ENCODE peak calls at places on chromosomes 4 and X, in four cellular contexts. One of them, this sample, is unnamed.

GRCh38 chrX:3788494-3789233 is 75.2 kb upstream of the PRKX start:
- DNase-seq in astrocyte: no peak
- DNase-seq in mammary epithelial cell: no peak
- DNase-seq in psoas muscle: no peak
- DNase-seq in this sample: no peak

GRCh38 chrX:45900751-45901150 is 644.5 kb downstream of the ZNF674 start:
- DNase-seq in mammary epithelial cell: no peak
- DNase-seq in psoas muscle: no peak
- DNase-seq in astrocyte: peak; percentile 10
- DNase-seq in this sample: no peak

GRCh38 chr4:2407991-2408342 is 10.5 kb downstream of the ZFYVE28 start:
- DNase-seq in astrocyte: no peak
- DNase-seq in psoas muscle: no peak
- DNase-seq in mammary epithelial cell: no peak
- DNase-seq in this sample: no peak

GRCh38 chr4:140675599-140676231 is 80.5 kb downstream of the TBC1D9 start:
- DNase-seq in psoas muscle: no peak
- DNase-seq in astrocyte: peak; percentile 29
- DNase-seq in mammary epithelial cell: no peak
- DNase-seq in this sample: no peak

GRCh38 chrX:10591363-10592036 is 28.9 kb downstream of the MID1 start:
- DNase-seq in mammary epithelial cell: no peak
- DNase-seq in astrocyte: no peak
- DNase-seq in psoas muscle: no peak
- DNase-seq in this sample: no peak

GRCh38 chrX:2385224-2385623 is 115.6 kb downstream of the DHRSX start:
- DNase-seq in astrocyte: peak; percentile 97
- DNase-seq in psoas muscle: no peak
- DNase-seq in mammary epithelial cell: peak; percentile 86
- DNase-seq in this sample: no peak

GRCh38 chr4:96352051-96352517 is 512.2 kb downstream of the PDHA2 start:
- DNase-seq in astrocyte: peak; percentile 5
- DNase-seq in mammary epithelial cell: peak; percentile 14
- DNase-seq in psoas muscle: no peak
- DNase-seq in this sample: no peak

GRCh38 chrX:40094041-40094899 is 3.5 kb downstream of the BCOR start:
- DNase-seq in psoas muscle: peak; percentile 62
- DNase-seq in astrocyte: no peak
- DNase-seq in mammary epithelial cell: no peak
- DNase-seq in this sample: no peak

GRCh38 chr4:7155611-7156071 is 36.7 kb upstream of the SORCS2 start:
- DNase-seq in mammary epithelial cell: peak; percentile 72
- DNase-seq in psoas muscle: no peak
- DNase-seq in astrocyte: peak; percentile 74
- DNase-seq in this sample: peak; percentile 15

GRCh38 chr4:123890889-123891288 is 494.3 kb downstream of the SPRY1 start:
- DNase-seq in astrocyte: no peak
- DNase-seq in mammary epithelial cell: no peak
- DNase-seq in psoas muscle: no peak
- DNase-seq in this sample: no peak

GRCh38 chrX:24282381-24283121 is 31.3 kb downstream of the SUPT20HL2 start:
- DNase-seq in mammary epithelial cell: no peak
- DNase-seq in astrocyte: no peak
- DNase-seq in psoas muscle: no peak
- DNase-seq in this sample: no peak

GRCh38 chr4:74446193-74446868 is 1.4 kb downstream of the AREG start:
- DNase-seq in astrocyte: peak; percentile 43
- DNase-seq in mammary epithelial cell: peak; percentile 76
- DNase-seq in psoas muscle: no peak
- DNase-seq in this sample: peak; percentile 50

GRCh38 chr4:182895791-182896292 is 21.3 kb downstream of the DCTD start:
- DNase-seq in astrocyte: no peak
- DNase-seq in psoas muscle: no peak
- DNase-seq in mammary epithelial cell: no peak
- DNase-seq in this sample: no peak

GRCh38 chrX:118392726-118393125 is 46.8 kb downstream of the WDR44 start:
- DNase-seq in mammary epithelial cell: no peak
- DNase-seq in psoas muscle: no peak
- DNase-seq in astrocyte: peak; percentile 13
- DNase-seq in this sample: no peak

DNA sequence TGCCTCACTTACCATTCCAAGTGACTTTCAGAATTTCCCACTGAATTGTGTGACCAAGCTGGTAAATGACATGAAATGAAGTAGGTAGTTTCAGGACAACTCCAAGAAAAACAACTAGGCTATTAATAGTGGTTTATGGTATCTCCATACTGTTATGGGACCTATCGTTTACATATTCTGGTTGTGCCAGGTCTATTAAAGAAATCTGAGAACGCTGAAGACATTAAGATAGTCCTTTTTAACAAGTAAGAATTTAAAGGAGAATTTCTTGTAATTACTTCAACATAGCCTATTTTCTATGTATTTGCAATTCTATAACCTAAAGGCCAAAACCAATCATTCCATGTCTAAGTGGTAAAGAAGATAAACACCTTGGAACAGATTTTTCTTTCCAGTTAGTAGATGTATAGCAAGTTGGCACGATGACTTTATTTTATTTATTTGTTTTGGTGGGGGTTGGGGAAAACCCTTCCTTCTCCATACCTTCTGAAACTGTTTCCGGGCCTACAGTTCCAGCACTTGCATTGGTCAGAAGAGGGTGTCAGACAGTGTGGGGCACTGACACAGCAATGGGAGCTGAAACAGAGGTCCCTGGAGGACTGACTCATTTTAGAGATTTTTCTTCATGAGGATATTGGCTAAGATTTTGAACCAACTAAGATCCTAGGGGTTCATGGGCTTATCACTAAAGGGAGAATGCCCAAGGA is 7.6 kb upstream of the DCLK2 start:
- DNase-seq in psoas muscle: no peak
- DNase-seq in mammary epithelial cell: no peak
- DNase-seq in astrocyte: no peak
- DNase-seq in this sample: no peak
- H3K4me1 ChIP-seq in psoas muscle: no peaks in the 10 kb centered on the region
- H3K4me1 ChIP-seq in mammary epithelial cell: no peaks in the 10 kb centered on the region
- H3K4me1 ChIP-seq in astrocyte: peaks cover 6% of the 10 kb centered on the region
- H3K4me1 ChIP-seq in this sample: no peaks in the 10 kb centered on the region

GRCh38 chr4:187667095-187667494 is 328.5 kb upstream of the ZFP42 start:
- DNase-seq in psoas muscle: no peak
- DNase-seq in astrocyte: no peak
- DNase-seq in mammary epithelial cell: no peak
- DNase-seq in this sample: no peak

GRCh38 chr4:187668683-187669082 is 326.9 kb upstream of the ZFP42 start:
- DNase-seq in astrocyte: peak; percentile 20
- DNase-seq in mammary epithelial cell: peak; percentile 60
- DNase-seq in psoas muscle: no peak
- DNase-seq in this sample: no peak

GRCh38 chr4:187666634-187667033 is 328.9 kb upstream of the ZFP42 start:
- DNase-seq in mammary epithelial cell: no peak
- DNase-seq in astrocyte: no peak
- DNase-seq in psoas muscle: no peak
- DNase-seq in this sample: no peak

GRCh38 chr4:187663076-187663475 is 332.5 kb upstream of the ZFP42 start:
- DNase-seq in mammary epithelial cell: no peak
- DNase-seq in psoas muscle: no peak
- DNase-seq in astrocyte: peak; percentile 4
- DNase-seq in this sample: no peak

DNA sequence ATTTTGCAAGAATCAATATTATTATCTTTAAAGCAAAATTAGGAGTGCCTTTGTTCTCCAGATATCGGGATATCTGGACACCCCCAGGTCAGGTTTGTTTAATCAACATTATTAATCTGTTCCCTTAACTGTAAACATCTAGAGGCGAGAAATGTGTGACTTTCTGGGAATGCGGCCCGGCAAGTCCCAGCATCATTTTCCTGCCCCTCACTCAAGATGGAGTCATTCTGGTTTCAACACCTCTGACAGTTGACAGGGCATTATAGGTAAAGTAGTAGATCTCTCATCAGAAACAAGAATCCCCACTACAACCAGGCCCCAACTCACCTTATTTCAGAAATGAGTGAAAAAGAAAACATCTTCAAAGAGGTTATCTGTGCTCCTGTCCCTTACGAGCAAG is 331.6 kb upstream of the ZFP42 start:
- DNase-seq in astrocyte: no peak
- DNase-seq in mammary epithelial cell: no peak
- DNase-seq in psoas muscle: no peak
- DNase-seq in this sample: no peak
- H3K27me3 ChIP-seq in astrocyte: no peaks in the 10 kb centered on the region
- H3K27me3 ChIP-seq in mammary epithelial cell: no peaks in the 10 kb centered on the region
- H3K27me3 ChIP-seq in psoas muscle: no peaks in the 10 kb centered on the region
- H3K27me3 ChIP-seq in this sample: no peaks in the 10 kb centered on the region

GRCh38 chr4:120064887-120065286 is 1.8 kb downstream of the MAD2L1 start:
- DNase-seq in astrocyte: no peak
- DNase-seq in psoas muscle: no peak
- DNase-seq in mammary epithelial cell: no peak
- DNase-seq in this sample: no peak
- H3K4me3 ChIP-seq in astrocyte: peak overlapping the region; percentile 88
- H3K4me3 ChIP-seq in psoas muscle: no peak overlapping the region
- H3K4me3 ChIP-seq in mammary epithelial cell: no peak overlapping the region
- H3K4me3 ChIP-seq in this sample: peak overlapping the region; percentile 87

DNA sequence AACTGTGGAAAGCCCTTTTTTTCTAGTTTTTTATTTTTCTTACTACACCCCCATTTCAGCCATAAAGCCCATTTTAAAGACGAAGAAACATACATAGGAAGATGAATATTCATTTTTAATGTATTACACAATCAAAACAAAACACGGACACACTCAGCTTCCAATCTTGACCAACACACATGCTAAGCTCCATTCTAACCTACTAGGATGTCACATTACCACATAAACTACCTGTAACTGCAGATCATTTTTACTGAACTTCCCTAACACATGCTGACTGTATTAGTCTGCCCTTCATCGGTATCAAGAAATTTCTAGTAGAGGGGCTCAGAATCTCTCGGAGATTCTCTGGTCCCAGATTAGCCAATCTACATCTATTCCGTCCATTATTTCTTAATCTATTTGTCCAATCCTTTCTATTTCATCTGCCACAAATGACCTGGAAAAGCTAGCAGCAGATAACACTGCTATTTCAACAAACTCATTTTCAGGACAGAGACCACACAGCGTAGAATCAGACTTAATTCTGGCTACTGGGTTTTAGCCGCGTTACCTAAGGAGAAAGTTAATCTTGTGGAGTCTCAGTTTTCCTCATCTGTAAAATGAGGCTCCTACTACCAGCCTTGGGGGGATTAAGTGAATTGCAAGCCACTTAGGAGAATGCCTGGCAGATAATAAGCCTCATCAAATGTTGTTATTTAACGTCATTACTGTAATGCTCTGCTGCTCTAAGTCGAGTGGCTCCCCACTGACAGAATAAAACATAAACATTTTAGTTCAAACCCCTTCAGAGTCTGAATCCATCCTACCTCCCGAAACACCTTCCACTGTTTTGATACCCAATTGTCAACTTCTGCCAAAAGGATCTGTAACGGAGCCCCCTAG is 1.6 kb downstream of the CCNI start:
- DNase-seq in mammary epithelial cell: peak; percentile 30
- DNase-seq in psoas muscle: no peak
- DNase-seq in astrocyte: no peak
- DNase-seq in this sample: no peak
- H3K4me1 ChIP-seq in mammary epithelial cell: peaks cover 14% of the 10 kb centered on the region
- H3K4me1 ChIP-seq in psoas muscle: peaks cover 43% of the 10 kb centered on the region
- H3K4me1 ChIP-seq in astrocyte: peaks cover 18% of the 10 kb centered on the region
- H3K4me1 ChIP-seq in this sample: peaks cover 28% of the 10 kb centered on the region

DNA sequence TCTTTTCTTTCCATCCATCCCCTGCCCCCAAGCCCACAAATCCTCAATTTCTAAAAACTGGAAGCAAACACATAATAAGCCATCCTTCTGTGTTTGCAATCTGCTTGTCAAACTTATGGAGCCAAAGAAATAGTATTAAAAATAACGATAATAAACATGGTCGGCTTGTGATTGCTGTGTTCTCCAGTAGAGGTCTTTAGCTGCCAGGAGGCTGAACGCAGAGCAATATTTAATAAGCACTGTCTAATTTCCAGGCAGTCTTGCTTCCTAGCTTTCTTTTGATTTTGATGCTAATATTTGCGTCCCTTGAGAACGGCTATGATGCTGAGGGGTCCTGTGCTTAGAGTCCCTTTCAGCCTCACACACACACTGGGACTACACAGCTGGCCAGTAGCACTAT is 3.2 kb upstream of the HELT start:
- DNase-seq in mammary epithelial cell: no peak
- DNase-seq in astrocyte: no peak
- DNase-seq in psoas muscle: no peak
- DNase-seq in this sample: no peak
- H3K27me3 ChIP-seq in mammary epithelial cell: peaks cover 55% of the 10 kb centered on the region
- H3K27me3 ChIP-seq in astrocyte: peaks cover 79% of the 10 kb centered on the region
- H3K27me3 ChIP-seq in psoas muscle: peaks cover 5% of the 10 kb centered on the region
- H3K27me3 ChIP-seq in this sample: peaks cover 71% of the 10 kb centered on the region

GRCh38 chrX:49712577-49712976 is 16.8 kb upstream of the PAGE1 start:
- DNase-seq in psoas muscle: no peak
- DNase-seq in mammary epithelial cell: no peak
- DNase-seq in astrocyte: no peak
- DNase-seq in this sample: no peak

GRCh38 chrX:49704692-49705404 is 9.1 kb upstream of the PAGE1 start:
- DNase-seq in psoas muscle: no peak
- DNase-seq in mammary epithelial cell: no peak
- DNase-seq in astrocyte: no peak
- DNase-seq in this sample: no peak

DNA sequence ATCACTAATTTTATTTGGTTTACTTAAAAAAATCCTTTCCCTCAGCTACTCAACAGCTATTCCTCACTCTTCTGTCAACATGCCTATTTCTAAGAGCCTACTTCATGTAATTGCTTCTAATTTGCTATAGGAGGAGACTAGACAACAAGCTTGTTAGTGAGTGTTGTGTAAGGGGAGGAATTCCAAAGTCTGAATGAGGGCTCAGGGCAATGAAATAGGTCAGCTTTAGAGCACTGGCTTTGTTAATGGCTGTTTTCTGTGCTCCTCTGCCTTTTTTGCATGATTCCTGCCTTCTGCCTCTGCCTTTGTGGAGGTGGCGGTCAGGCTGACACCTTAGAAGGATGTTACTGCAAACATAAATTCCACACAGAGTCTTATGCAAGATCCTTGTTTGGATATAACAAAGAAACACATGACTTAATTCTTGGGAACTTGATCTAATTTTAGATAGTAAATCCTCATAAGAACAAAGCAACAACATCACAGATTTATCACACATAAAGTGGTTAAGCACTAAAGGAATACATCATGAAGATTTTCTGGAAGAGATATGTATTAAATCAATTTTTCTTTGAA is 15.0 kb upstream of the PAGE1 start:
- DNase-seq in mammary epithelial cell: no peak
- DNase-seq in astrocyte: no peak
- DNase-seq in psoas muscle: no peak
- DNase-seq in this sample: no peak
- H3K4me3 ChIP-seq in mammary epithelial cell: no peak overlapping the region
- H3K4me3 ChIP-seq in astrocyte: no peak overlapping the region
- H3K4me3 ChIP-seq in psoas muscle: no peak overlapping the region
- H3K4me3 ChIP-seq in this sample: no peak overlapping the region